ENCODE peak calls at places on chromosomes 3 and 15, in six cellular contexts. N is K562, W is transverse colon, D is HepG2, X is uterus, Q is sigmoid colon. K is an unnamed sample.

GRCh38 chr15:34701536-34701935 is 53.3 kb downstream of the GJD2 start:
- DNase-seq in N (no peak), Q (no peak), D (no peak), X (no peak), W (no peak), K (no peak)

GRCh38 chr3:12985148-12985547 is 88.1 kb downstream of the IQSEC1 start:
- DNase-seq in Q (no peak), W (no peak), D (no peak), N (no peak), X (no peak), K (no peak)

GRCh38 chr15:81156324-81156723 is 22.3 kb downstream of the CFAP161 start:
- DNase-seq in X (no peak), W (no peak), D (no peak), Q (no peak), N (no peak), K (no peak)

GRCh38 chr3:11530153-11530721 is 113.5 kb downstream of the VGLL4 start:
- DNase-seq in W (no peak), X (no peak), Q (peak), N (no peak), D (peak), K (no peak)

GRCh38 chr3:72195895-72196294 is 410.9 kb upstream of the PROK2 start:
- DNase-seq in N (no peak), D (no peak), W (no peak), X (no peak), Q (no peak), K (no peak)

GRCh38 chr15:73695773-73696640 is 11.8 kb downstream of the CD276 start:
- DNase-seq in N (no peak), W (no peak), X (no peak), D (no peak), Q (peak), K (no peak)

GRCh38 chr15:90423920-90424319 is 35.9 kb downstream of the IQGAP1 start:
- DNase-seq in X (no peak), W (no peak), Q (no peak), N (no peak), D (no peak), K (no peak)

GRCh38 chr3:39208463-39209055 is 16.2 kb upstream of the XIRP1 start:
- DNase-seq in N (peak), W (peak), Q (no peak), X (peak), D (peak), K (peak)

GRCh38 chr15:69034352-69034751 is 19.9 kb downstream of the NOX5 start:
- DNase-seq in D (no peak), N (no peak), W (no peak), X (no peak), Q (no peak), K (no peak)

GRCh38 chr15:75945953-75946352 is 42.3 kb downstream of the FBXO22 start:
- DNase-seq in N (no peak), X (no peak), W (no peak), Q (no peak), D (no peak), K (no peak)

GRCh38 chr15:93200448-93201226 is 111.6 kb upstream of the RGMA start:
- DNase-seq in X (peak), Q (peak), D (no peak), W (no peak), N (no peak), K (no peak)

GRCh38 chr3:126665221-126665936 is 10.5 kb upstream of the TXNRD3 start:
- DNase-seq in N (no peak), W (no peak), D (no peak), X (no peak), Q (no peak), K (no peak)

GRCh38 chr3:15329058-15330005 is 3.1 kb downstream of the SH3BP5 start:
- DNase-seq in Q (peak), X (peak), N (no peak), D (no peak), W (no peak), K (no peak)

DNA sequence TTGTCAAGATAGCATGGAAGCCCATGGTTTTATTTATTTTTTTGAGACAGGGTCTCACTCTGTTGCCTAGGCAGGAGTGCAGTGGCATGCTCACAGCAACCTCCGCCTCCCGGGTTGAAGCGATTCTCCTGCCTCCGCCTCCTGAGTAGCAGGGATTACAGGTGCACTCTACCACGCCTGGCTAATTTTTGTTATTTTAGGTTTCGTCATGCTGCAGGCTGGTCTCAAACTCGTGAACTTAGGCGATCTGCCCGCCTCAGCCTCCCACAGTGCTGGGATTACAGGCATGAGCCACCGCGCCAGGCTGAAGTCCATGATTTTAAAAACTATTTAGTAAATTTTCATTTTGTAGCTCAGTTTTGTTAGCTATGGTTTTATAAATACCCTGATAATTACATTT is 2.7 kb upstream of the ACTR8 start:
- DNase-seq in D (no peak), W (no peak), Q (no peak), N (no peak), X (no peak), K (no peak)
- TF ChIP-seq POLR2A in D (no peak), W (no peak), Q (no peak), N (no peak), X (no peak), K (no peak)

DNA sequence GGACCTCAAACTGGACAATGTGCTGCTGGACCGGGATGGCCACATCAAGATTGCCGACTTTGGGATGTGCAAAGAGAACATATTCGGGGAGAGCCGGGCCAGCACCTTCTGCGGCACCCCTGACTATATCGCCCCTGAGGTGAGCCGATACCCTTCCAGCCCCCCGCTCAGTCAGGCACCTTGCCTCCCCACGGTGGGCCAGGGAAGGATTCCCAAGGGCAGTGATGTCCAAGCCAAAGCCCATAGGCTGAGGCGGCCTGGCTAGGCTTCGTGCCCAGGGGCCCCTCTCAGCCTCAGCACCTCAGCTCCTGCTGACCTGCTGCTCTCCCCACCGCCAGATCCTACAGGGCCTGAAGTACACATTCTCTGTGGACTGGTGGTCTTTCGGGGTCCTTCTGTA is 27.7 kb downstream of the PRKCD start:
- DNase-seq in W (no peak), D (no peak), N (no peak), Q (no peak), X (no peak), K (no peak)
- TF ChIP-seq POLR2A in W (no peak), D (no peak), N (no peak), Q (no peak), X (no peak), K (no peak)

GRCh38 chr3:194343561-194343893 is 7.6 kb downstream of the CPN2 start:
- DNase-seq in N (no peak), W (no peak), X (no peak), D (no peak), Q (no peak), K (no peak)

GRCh38 chr3:194339356-194339755 is 11.8 kb downstream of the CPN2 start:
- DNase-seq in N (no peak), W (no peak), X (no peak), D (no peak), Q (no peak), K (no peak)

GRCh38 chr3:194339836-194340235 is 11.3 kb downstream of the CPN2 start:
- DNase-seq in Q (no peak), N (no peak), W (no peak), X (no peak), D (no peak), K (no peak)

GRCh38 chr3:194342861-194343560 is 8.1 kb downstream of the CPN2 start:
- DNase-seq in W (no peak), N (no peak), X (no peak), D (no peak), Q (no peak), K (no peak)

DNA sequence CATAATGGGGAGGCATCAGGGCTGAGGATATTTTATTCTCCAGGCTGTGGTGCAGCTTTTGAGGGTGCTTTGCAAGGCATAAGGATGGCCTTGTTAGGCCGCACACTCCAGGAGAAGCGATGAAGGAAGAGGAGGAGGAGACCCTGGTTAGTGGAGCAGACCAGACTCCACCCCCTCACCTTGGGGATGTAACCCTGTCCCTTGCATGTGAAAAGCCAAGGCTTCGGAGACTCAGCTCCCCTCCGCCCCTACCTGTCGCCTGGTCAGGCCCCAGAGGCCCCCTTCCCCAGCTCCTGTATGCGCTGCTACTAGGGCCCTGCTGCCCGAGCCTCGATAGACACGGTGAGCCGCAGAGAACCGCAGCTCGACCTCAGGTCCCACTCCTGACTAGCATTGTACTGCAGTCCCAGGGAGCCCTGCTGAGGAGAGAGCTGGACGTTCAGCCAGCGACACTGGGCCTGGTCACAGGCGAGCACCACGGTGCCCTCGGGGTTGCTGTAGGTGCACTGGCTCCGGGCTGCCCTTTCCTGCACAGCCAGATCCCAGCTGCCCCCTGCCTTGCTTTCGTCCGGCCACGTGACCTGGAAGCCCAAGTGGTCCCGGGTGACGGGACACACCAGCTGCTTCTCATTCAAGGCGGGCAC is 10.2 kb downstream of the CPN2 start:
- DNase-seq in D (no peak), N (no peak), Q (no peak), W (no peak), X (no peak), K (no peak)
- TF ChIP-seq POLR2A in D (no peak), N (no peak), Q (no peak), W (no peak), X (no peak), K (no peak)

GRCh38 chr3:8503461-8503860 is 1.8 kb downstream of the LMCD1 start:
- DNase-seq in N (no peak), Q (no peak), X (no peak), D (no peak), W (no peak), K (no peak)

GRCh38 chr3:8500208-8500961 is 1.2 kb upstream of the LMCD1 start:
- DNase-seq in N (no peak), W (no peak), X (no peak), Q (no peak), D (peak), K (no peak)

GRCh38 chr3:8500966-8501365 is 657 bp upstream of the LMCD1 start:
- DNase-seq in X (no peak), N (no peak), W (no peak), Q (no peak), D (no peak), K (no peak)

GRCh38 chr3:8499181-8499611 is 2.4 kb upstream of the LMCD1 start:
- DNase-seq in D (peak), Q (no peak), W (no peak), X (no peak), N (no peak), K (no peak)

DNA sequence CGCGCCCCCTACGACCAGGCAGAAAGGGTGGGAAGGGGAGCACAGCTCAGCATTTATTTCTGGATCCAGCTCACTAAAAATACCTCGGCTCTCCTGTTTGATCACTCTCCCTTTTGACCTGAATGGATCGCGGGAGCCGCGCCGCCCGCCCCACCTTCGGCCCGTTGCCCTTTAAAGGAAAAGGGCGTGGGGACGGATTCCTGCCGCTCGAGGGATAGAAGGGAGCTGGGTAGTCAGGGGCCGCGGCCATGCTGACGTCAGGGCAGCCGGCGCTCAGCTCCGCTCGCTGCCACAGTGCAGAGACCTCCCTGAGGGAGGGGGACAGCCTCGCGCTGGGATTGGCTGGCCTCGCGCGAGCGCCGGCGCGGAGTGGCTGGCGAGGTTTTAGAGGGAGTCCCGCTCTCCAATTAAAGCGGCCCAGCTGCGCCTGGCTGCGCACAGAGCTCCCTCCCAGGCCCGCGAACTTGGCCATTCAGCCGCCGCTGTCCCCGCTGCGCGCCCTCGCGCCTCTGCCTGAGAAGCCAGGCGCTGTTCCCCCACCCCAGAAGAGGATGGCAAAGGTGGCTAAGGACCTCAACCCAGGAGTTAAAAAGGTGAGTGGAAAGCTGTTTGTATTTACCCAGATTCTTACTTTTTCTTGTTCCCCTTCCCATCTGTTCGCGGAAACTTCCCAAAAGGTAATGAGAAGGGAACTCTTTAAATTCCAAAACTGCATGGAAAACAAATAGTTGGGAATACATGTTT is at the start of gene LMCD1:
- DNase-seq in X (peak), D (peak), N (peak), Q (peak), W (peak), K (peak)
- TF ChIP-seq POLR2A in X (peak), D (peak), N (no peak), Q (peak), W (peak), K (no peak)

GRCh38 chr3:185362850-185363661 is at the start of gene MAP3K13:
- DNase-seq in Q (peak), X (peak), D (peak), W (peak), N (peak), K (peak)
- TF ChIP-seq POLR2A in Q (no peak), X (no peak), D (no peak), W (no peak), N (no peak), K (no peak)

DNA sequence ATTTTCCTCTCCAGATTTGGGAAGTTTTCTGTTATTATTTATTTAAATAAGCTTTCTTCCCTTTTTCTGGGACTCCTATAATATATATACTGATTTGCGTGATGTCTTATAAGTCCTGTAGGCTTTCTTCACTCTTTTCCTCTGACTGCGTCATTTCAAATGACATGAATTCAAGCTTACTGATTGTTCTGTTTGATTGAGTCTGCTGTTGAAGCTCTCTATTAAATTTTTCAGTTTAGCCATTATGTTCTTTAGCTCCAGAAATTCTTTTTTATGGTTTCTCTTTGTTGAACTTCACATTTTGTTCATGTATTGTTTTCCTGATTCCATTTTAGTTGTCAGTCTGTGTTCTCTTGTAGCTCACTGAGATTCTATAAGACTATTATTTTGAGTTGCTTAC is 135.8 kb upstream of the PRR23C start:
- DNase-seq in N (no peak), D (no peak), W (no peak), Q (no peak), X (no peak), K (no peak)
- TF ChIP-seq POLR2A in N (no peak), D (no peak), W (no peak), Q (no peak), X (no peak), K (no peak)

GRCh38 chr3:136818851-136819783 is at the start of gene SLC35G2:
- DNase-seq in Q (peak), D (peak), N (peak), W (peak), X (peak), K (no peak)
- TF ChIP-seq POLR2A in Q (no peak), D (no peak), N (no peak), W (no peak), X (peak), K (no peak)

GRCh38 chr15:55407949-55408766 is at the start of the genes CCPG1 and PIERCE2:
- DNase-seq in W (peak), D (peak), X (peak), Q (peak), N (peak), K (peak)
- TF ChIP-seq POLR2A in W (peak), D (peak), X (peak), Q (peak), N (peak), K (peak)